ENCODE peak calls at places on chromosomes 6 and 20, in nine cellular contexts. One of them, this sample, is unnamed.

GRCh38 chr6:6006428-6007310 is at the start of gene NRN1:
- DNase-seq in M059J: peak; percentile 81
- DNase-seq in midbrain: no peak
- DNase-seq in substantia nigra: peak; percentile 43
- DNase-seq in GOT3: no peak
- DNase-seq in mesothelial cell of epicardium: no peak
- DNase-seq in NCI-H187 treated with DMSO at 0.1 percent for 48 hours: peak; percentile 20
- DNase-seq in CD8-positive, alpha-beta T cell: no peak
- DNase-seq in amniotic epithelial cell: no peak
- DNase-seq in this sample: no peak

GRCh38 chr6:100307561-100307960 is 157.2 kb downstream of the SIM1 start:
- DNase-seq in M059J: no peak
- DNase-seq in midbrain: no peak
- DNase-seq in substantia nigra: no peak
- DNase-seq in GOT3: no peak
- DNase-seq in mesothelial cell of epicardium: no peak
- DNase-seq in NCI-H187 treated with DMSO at 0.1 percent for 48 hours: no peak
- DNase-seq in CD8-positive, alpha-beta T cell: no peak
- DNase-seq in amniotic epithelial cell: no peak
- DNase-seq in this sample: no peak

GRCh38 chr6:149472241-149472640 is 12.6 kb downstream of the ZC3H12D start:
- DNase-seq in M059J: no peak
- DNase-seq in midbrain: no peak
- DNase-seq in substantia nigra: no peak
- DNase-seq in GOT3: no peak
- DNase-seq in mesothelial cell of epicardium: no peak
- DNase-seq in NCI-H187 treated with DMSO at 0.1 percent for 48 hours: no peak
- DNase-seq in CD8-positive, alpha-beta T cell: no peak
- DNase-seq in amniotic epithelial cell: no peak
- DNase-seq in this sample: no peak

GRCh38 chr6:75568965-75569364 is 32.7 kb upstream of the SENP6 start:
- DNase-seq in M059J: no peak
- DNase-seq in midbrain: no peak
- DNase-seq in substantia nigra: no peak
- DNase-seq in GOT3: no peak
- DNase-seq in mesothelial cell of epicardium: no peak
- DNase-seq in NCI-H187 treated with DMSO at 0.1 percent for 48 hours: no peak
- DNase-seq in CD8-positive, alpha-beta T cell: no peak
- DNase-seq in amniotic epithelial cell: no peak
- DNase-seq in this sample: no peak

GRCh38 chr6:45436544-45437440 is 59.1 kb upstream of the SUPT3H start:
- DNase-seq in M059J: peak; percentile 88
- DNase-seq in midbrain: no peak
- DNase-seq in substantia nigra: no peak
- DNase-seq in GOT3: no peak
- DNase-seq in mesothelial cell of epicardium: no peak
- DNase-seq in NCI-H187 treated with DMSO at 0.1 percent for 48 hours: no peak
- DNase-seq in CD8-positive, alpha-beta T cell: no peak
- DNase-seq in amniotic epithelial cell: peak; percentile 95
- DNase-seq in this sample: no peak

GRCh38 chr6:40194771-40195170 is 260.5 kb upstream of the MOCS1 start:
- DNase-seq in M059J: no peak
- DNase-seq in midbrain: no peak
- DNase-seq in substantia nigra: no peak
- DNase-seq in GOT3: no peak
- DNase-seq in mesothelial cell of epicardium: no peak
- DNase-seq in NCI-H187 treated with DMSO at 0.1 percent for 48 hours: no peak
- DNase-seq in CD8-positive, alpha-beta T cell: no peak
- DNase-seq in amniotic epithelial cell: no peak
- DNase-seq in this sample: no peak

GRCh38 chr6:41343641-41344187 is 8.3 kb downstream of the NCR2 start:
- DNase-seq in M059J: no peak
- DNase-seq in midbrain: no peak
- DNase-seq in substantia nigra: no peak
- DNase-seq in GOT3: no peak
- DNase-seq in mesothelial cell of epicardium: peak; percentile 7
- DNase-seq in NCI-H187 treated with DMSO at 0.1 percent for 48 hours: no peak
- DNase-seq in CD8-positive, alpha-beta T cell: no peak
- DNase-seq in amniotic epithelial cell: no peak
- DNase-seq in this sample: no peak

GRCh38 chr20:33475381-33476160 is 14.3 kb upstream of the CBFA2T2 start:
- DNase-seq in M059J: no peak
- DNase-seq in midbrain: no peak
- DNase-seq in substantia nigra: peak; percentile 18
- DNase-seq in GOT3: no peak
- DNase-seq in mesothelial cell of epicardium: no peak
- DNase-seq in NCI-H187 treated with DMSO at 0.1 percent for 48 hours: no peak
- DNase-seq in CD8-positive, alpha-beta T cell: no peak
- DNase-seq in amniotic epithelial cell: no peak
- DNase-seq in this sample: no peak

GRCh38 chr6:35360349-35361138 is 18.2 kb downstream of the PPARD start:
- DNase-seq in M059J: peak; percentile 56
- DNase-seq in midbrain: peak; percentile 74
- DNase-seq in substantia nigra: peak; percentile 75
- DNase-seq in GOT3: no peak
- DNase-seq in mesothelial cell of epicardium: no peak
- DNase-seq in NCI-H187 treated with DMSO at 0.1 percent for 48 hours: no peak
- DNase-seq in CD8-positive, alpha-beta T cell: no peak
- DNase-seq in amniotic epithelial cell: peak; percentile 57
- DNase-seq in this sample: peak; percentile 22

GRCh38 chr6:3929281-3929798 is 80.2 kb downstream of the FAM50B start:
- DNase-seq in M059J: peak; percentile 24
- DNase-seq in midbrain: no peak
- DNase-seq in substantia nigra: no peak
- DNase-seq in GOT3: no peak
- DNase-seq in mesothelial cell of epicardium: no peak
- DNase-seq in NCI-H187 treated with DMSO at 0.1 percent for 48 hours: no peak
- DNase-seq in CD8-positive, alpha-beta T cell: no peak
- DNase-seq in amniotic epithelial cell: peak; percentile 66
- DNase-seq in this sample: no peak

This sample was measured in anterior cingulate cortex.